ENCODE peak calls at places on chromosome 7, in five cellular contexts. Y is lower leg skin, X is MCF 10A, R is endothelial cell, H is lower lobe of right lung. F is an unnamed sample.

GRCh38 chr7:23336799-23337283 is 37.7 kb downstream of the MALSU1 start:
- DNase-seq in Y (no peak), X (no peak), R (no peak), H (no peak), F (no peak)

GRCh38 chr7:73382938-73383503 is 50.6 kb upstream of the FZD9 start:
- DNase-seq in Y (no peak), X (no peak), R (no peak), H (no peak), F (no peak)

GRCh38 chr7:98870071-98870651 is 347 bp upstream of the TMEM130 start:
- DNase-seq in Y (no peak), X (peak; percentile 37), R (no peak), H (peak; percentile 59), F (peak; percentile 57)

GRCh38 chr7:17706734-17707133 is 233.6 kb downstream of the SNX13 start:
- DNase-seq in Y (no peak), X (peak; percentile 83), R (peak; percentile 58), H (no peak), F (peak; percentile 45)

GRCh38 chr7:30816291-30817059 is 45.3 kb downstream of the MINDY4 start:
- DNase-seq in Y (no peak), X (no peak), R (no peak), H (no peak), F (no peak)

GRCh38 chr7:147078324-147078723 is 961.7 kb downstream of the CNTNAP2 start:
- DNase-seq in Y (no peak), X (no peak), R (no peak), H (no peak), F (no peak)

GRCh38 chr7:129187681-129188371 is 607 bp upstream of the SMO start:
- DNase-seq in Y (no peak), X (no peak), R (no peak), H (no peak), F (no peak)

GRCh38 chr7:55071411-55072188 is 52.8 kb downstream of the EGFR start:
- DNase-seq in Y (no peak), X (no peak), R (no peak), H (no peak), F (no peak)

GRCh38 chr7:2371329-2371728 is 16.7 kb downstream of the EIF3B start:
- DNase-seq in Y (no peak), X (no peak), R (no peak), H (no peak), F (no peak)

GRCh38 chr7:149598721-149599308 is 101.2 kb upstream of the ZNF746 start:
- DNase-seq in Y (no peak), X (peak; percentile 56), R (peak; percentile 57), H (no peak), F (no peak)

DNA sequence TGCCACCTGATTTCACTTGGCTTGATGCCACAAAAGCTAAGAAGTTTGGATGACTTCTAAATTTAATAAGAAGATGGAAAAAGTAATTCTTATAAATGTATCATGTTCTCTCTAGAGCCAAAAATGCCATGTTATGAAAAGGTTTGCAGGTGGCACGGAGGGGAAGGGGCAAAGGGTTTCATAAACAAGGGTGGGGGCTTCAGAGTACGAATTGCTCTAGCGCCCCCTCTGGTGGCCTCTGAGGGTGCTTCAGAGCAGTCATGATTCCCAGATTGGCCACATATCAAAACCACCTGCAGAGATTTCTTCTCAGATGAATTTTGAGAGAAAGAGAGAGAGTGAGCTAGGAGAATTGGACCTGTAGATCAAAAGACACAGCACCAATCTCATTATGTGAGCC is 208.6 kb upstream of the YAE1 start:
- DNase-seq in Y (no peak), X (no peak), R (peak; percentile 51), H (no peak), F (no peak)
- TF ChIP-seq CTCF in Y (no peak), X (peak; percentile 22), R (peak; percentile 79), H (no peak), F (no peak)

GRCh38 chr7:28955356-28955722 is 2.8 kb downstream of the TRIL start:
- DNase-seq in Y (no peak), X (no peak), R (no peak), H (no peak), F (no peak)

GRCh38 chr7:28955723-28956607 is 2.2 kb downstream of the TRIL start:
- DNase-seq in Y (peak; percentile 54), X (peak; percentile 50), R (peak; percentile 87), H (peak; percentile 90), F (peak; percentile 58)

GRCh38 chr7:28957064-28957821 is 887 bp downstream of the TRIL start:
- DNase-seq in Y (no peak), X (no peak), R (peak; percentile 28), H (peak; percentile 52), F (peak; percentile 53)

GRCh38 chr7:28957822-28958234 is 302 bp downstream of the TRIL start:
- DNase-seq in Y (no peak), X (no peak), R (peak; percentile 18), H (no peak), F (peak; percentile 43)

GRCh38 chr7:28956608-28957063 is 1.5 kb downstream of the TRIL start:
- DNase-seq in Y (no peak), X (no peak), R (peak; percentile 78), H (peak; percentile 83), F (peak; percentile 76)
- TF ChIP-seq CTCF in Y (no peak), X (no peak), R (peak; percentile 43), H (peak; percentile 44), F (peak; percentile 41)

DNA sequence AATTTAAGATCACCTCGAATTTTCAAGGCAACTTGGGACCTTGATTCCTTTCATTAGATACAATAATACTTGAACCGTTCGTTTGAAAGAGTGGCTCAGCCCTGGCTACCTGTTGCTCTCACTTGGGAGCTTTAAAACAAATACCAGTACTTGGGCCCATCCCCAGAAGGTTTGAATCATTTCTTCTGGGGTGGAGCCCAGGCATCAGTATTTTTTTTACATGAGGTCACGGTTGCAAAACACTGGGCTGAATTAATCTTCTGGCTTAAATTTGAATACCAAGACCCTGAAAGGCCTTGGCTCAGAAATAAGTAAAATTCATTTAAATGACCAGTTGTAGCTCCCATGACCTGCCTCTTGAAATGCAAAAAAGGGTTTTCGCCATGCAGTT is 214.9 kb downstream of the CREB5 start:
- DNase-seq in Y (no peak), X (no peak), R (no peak), H (no peak), F (no peak)
- TF ChIP-seq CTCF in Y (no peak), X (no peak), R (no peak), H (no peak), F (no peak)

GRCh38 chr7:43653466-43653865 is 70.6 kb downstream of the STK17A start:
- DNase-seq in Y (no peak), X (no peak), R (no peak), H (no peak), F (no peak)

GRCh38 chr7:43653891-43654504 is 71.1 kb downstream of the STK17A start:
- DNase-seq in Y (no peak), X (no peak), R (no peak), H (no peak), F (no peak)

GRCh38 chr7:43650457-43651052 is 67.6 kb downstream of the STK17A start:
- DNase-seq in Y (no peak), X (no peak), R (no peak), H (no peak), F (no peak)

GRCh38 chr7:43649755-43650274 is 66.9 kb downstream of the STK17A start:
- DNase-seq in Y (no peak), X (peak; percentile 67), R (no peak), H (no peak), F (no peak)

DNA sequence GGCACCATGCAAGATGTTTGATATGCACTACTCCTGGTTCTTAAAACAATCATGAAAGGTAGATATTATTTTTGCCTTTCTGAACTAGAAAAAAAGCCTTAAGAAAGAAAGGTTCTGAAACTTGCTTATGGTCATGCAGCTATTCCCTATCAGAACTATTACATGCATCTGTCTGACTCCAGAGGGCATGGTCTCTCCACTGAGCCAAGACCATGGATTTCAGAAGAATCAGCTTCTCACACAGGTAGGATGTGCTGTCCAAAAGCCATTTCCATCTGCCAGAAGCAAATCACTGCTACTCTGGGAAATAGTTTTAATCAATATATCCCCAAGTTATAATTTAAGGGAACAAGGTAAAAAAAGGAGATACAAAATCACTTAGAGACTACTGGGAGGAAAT is 69.5 kb downstream of the STK17A start:
- DNase-seq in Y (no peak), X (no peak), R (no peak), H (no peak), F (no peak)
- TF ChIP-seq CTCF in Y (no peak), X (no peak), R (no peak), H (no peak), F (no peak)